ENCODE peak calls at places on chromosome 19, in four cellular contexts. B, O, V and A are unnamed samples.

GRCh38 chr19:33212024-33212772 is 13.5 kb downstream of the SLC7A10 start:
- DNase-seq in B (no peak), O (no peak), V (no peak), A (no peak)

GRCh38 chr19:7705387-7706187 is 3.7 kb upstream of the FCER2 start:
- DNase-seq in B (no peak), O (no peak), V (no peak), A (no peak)

GRCh38 chr19:21109116-21109515 is 27.1 kb downstream of the ZNF714 start:
- DNase-seq in B (no peak), O (no peak), V (peak), A (no peak)

GRCh38 chr19:33622505-33622808 is 704 bp downstream of the CHST8 start:
- DNase-seq in B (peak), O (peak), V (no peak), A (peak)

GRCh38 chr19:50315773-50316448 is 13.3 kb downstream of the KCNC3 start:
- DNase-seq in B (no peak), O (peak), V (no peak), A (no peak)

GRCh38 chr19:677601-678380 is 1.6 kb downstream of the FSTL3 start:
- DNase-seq in B (no peak), O (no peak), V (no peak), A (no peak)

GRCh38 chr19:7395360-7395781 is 46.6 kb downstream of the ARHGEF18 start:
- DNase-seq in B (no peak), O (no peak), V (no peak), A (peak)

GRCh38 chr19:48629599-48630288 is 7.4 kb downstream of the DBP start:
- DNase-seq in B (peak), O (peak), V (no peak), A (no peak)

GRCh38 chr19:46859637-46860124 is 1.1 kb upstream of the ARHGAP35 start:
- DNase-seq in B (no peak), O (no peak), V (peak), A (no peak)

GRCh38 chr19:4636151-4636717 is 3.1 kb upstream of the TNFAIP8L1 start:
- DNase-seq in B (peak), O (peak), V (peak), A (peak)

GRCh38 chr19:14432817-14433453 is at the start of gene PKN1:
- DNase-seq in B (peak), O (peak), V (no peak), A (peak)

GRCh38 chr19:1445932-1446712 is 3.8 kb upstream of the APC2 start:
- DNase-seq in B (peak), O (peak), V (no peak), A (no peak)

GRCh38 chr19:17777840-17778620 is 16.9 kb upstream of the B3GNT3 start:
- DNase-seq in B (peak), O (peak), V (peak), A (no peak)

GRCh38 chr19:30535011-30535410 is 162.8 kb downstream of the ZNF536 start:
- DNase-seq in B (no peak), O (no peak), V (no peak), A (no peak)

GRCh38 chr19:36245210-36246005 is 30.5 kb downstream of the ZNF146 start:
- DNase-seq in B (peak), O (peak), V (no peak), A (no peak)

GRCh38 chr19:47013041-47013517 is 6.6 kb upstream of the NPAS1 start:
- DNase-seq in B (no peak), O (peak), V (peak), A (peak)

GRCh38 chr19:54209748-54210494 is 9.3 kb downstream of the RPS9 start:
- DNase-seq in B (no peak), O (no peak), V (peak), A (no peak)

GRCh38 chr19:7618366-7618765 is 11.0 kb downstream of the XAB2 start:
- DNase-seq in B (no peak), O (no peak), V (no peak), A (no peak)

GRCh38 chr19:7340959-7341837 is 7.5 kb upstream of the ARHGEF18 start:
- DNase-seq in B (peak), O (peak), V (peak), A (peak)

GRCh38 chr19:19749332-19750130 is 16.6 kb upstream of the ZNF14 start:
- DNase-seq in B (no peak), O (no peak), V (no peak), A (no peak)

GRCh38 chr19:47377208-47377701 is 28.1 kb downstream of the DHX34 start:
- DNase-seq in B (no peak), O (no peak), V (no peak), A (no peak)

GRCh38 chr19:40623403-40624239 is 22.5 kb downstream of the LTBP4 start:
- DNase-seq in B (no peak), O (peak), V (peak), A (no peak)
- H3K4me3 ChIP-seq in B (no peak), O (peak), V (no peak), A (no peak)

DNA sequence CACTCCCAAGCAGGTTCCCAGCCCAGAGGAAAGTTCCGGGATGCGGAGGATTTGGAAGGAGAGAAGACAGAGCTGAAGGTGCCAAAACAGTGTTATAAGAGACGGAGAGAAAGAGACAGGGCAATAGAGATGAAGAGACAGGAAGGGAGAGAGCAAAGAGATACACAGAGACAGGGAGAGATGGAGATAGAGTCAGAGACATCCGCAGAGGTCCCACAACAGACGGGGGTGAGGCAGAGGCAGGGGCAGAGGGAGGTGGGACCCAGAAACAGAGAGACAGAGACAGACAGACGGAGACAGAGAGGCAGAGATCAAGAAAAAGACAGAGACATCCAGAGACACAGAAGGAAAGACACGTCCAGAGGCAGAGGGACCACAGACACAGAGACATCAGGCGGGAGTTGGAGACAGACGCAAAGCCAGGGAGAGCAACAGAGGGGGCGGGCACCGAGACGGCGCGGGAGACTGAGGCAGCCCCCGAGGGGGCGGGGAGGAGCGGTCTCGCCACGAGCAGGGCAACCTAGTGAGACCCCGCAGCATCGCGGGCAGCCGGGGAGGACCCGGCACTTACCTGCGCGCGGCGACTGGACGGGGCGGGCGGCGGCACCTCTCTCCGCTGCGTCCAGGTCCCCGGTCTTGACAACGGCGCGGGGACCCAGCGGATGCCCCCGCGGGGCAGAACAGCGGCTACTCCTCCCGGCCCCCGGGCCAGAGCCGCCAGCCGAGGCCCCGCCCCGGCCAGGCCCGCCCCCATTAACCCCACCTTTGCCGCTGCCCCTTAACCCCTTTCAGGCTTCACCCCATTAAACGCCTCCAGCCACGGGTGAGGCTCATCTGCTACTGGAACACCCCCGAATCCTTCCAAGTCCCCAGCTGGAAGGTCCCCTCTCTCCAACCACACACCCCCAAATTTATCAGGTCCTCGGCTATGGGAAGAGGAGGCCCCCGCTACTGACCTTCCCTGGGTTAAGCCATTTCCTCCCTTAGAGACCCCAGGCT is at the start of gene GPR4:
- DNase-seq in B (no peak), O (peak), V (no peak), A (no peak)
- H2AFZ ChIP-seq in B (peak), O (peak), V (peak), A (no peak)

GRCh38 chr19:38868551-38868950 is 9.5 kb downstream of the RINL start:
- DNase-seq in B (no peak), O (no peak), V (no peak), A (no peak)
- H3K4me3 ChIP-seq in B (no peak), O (peak), V (no peak), A (no peak)

GRCh38 chr19:11482384-11483050 is 1.7 kb upstream of the ELAVL3 start:
- DNase-seq in B (peak), O (peak), V (peak), A (peak)

GRCh38 chr19:11481777-11482383 is 1.0 kb upstream of the ELAVL3 start:
- DNase-seq in B (peak), O (peak), V (peak), A (peak)

GRCh38 chr19:11483176-11484111 is 2.6 kb upstream of the ELAVL3 start:
- DNase-seq in B (no peak), O (peak), V (no peak), A (no peak)

GRCh38 chr19:11486661-11487503 is 6.0 kb upstream of the ELAVL3 start:
- DNase-seq in B (no peak), O (no peak), V (no peak), A (no peak)

DNA sequence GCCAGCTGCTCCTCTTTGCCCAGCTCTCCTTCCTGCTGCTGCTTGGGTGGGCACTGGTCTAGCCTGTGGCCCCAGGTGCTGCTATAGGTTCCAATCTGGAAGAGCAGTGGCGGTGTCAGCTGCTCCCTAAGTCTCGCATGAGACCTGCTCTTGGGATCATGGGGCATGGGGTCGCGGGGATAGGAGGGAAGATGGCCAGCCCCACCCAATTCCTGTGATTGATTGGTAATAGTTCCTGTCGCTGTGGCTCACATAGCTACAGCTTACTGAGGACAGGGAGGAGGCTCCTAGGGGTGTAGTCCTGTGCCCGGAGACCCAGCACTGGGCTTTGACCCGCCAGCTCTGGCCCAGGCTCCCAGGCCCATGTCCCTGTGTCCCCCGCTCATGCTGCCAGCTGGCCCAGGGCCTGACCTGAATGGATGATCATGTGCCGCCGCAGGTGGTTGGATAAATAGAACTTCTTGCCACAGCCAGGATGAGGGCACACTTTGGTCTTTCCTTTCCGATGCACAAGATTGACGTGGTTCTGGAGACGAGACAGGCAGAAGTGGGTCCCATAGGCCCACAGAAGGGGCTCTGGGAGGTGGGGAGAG is 4.5 kb upstream of the ELAVL3 start:
- DNase-seq in B (no peak), O (peak), V (no peak), A (no peak)
- H2AFZ ChIP-seq in B (no peak), O (no peak), V (no peak), A (no peak)

GRCh38 chr19:55322495-55322894 is 2.6 kb downstream of the TMEM150B start:
- DNase-seq in B (no peak), O (no peak), V (no peak), A (no peak)
- H3K4me3 ChIP-seq in B (no peak), O (no peak), V (no peak), A (no peak)

GRCh38 chr19:29188704-29189375 is 24.1 kb downstream of the UQCRFS1 start:
- DNase-seq in B (no peak), O (no peak), V (peak), A (no peak)

GRCh38 chr19:29191005-29191404 is 21.9 kb downstream of the UQCRFS1 start:
- DNase-seq in B (no peak), O (no peak), V (no peak), A (no peak)

GRCh38 chr19:29193116-29193515 is 19.8 kb downstream of the UQCRFS1 start:
- DNase-seq in B (no peak), O (no peak), V (no peak), A (no peak)

DNA sequence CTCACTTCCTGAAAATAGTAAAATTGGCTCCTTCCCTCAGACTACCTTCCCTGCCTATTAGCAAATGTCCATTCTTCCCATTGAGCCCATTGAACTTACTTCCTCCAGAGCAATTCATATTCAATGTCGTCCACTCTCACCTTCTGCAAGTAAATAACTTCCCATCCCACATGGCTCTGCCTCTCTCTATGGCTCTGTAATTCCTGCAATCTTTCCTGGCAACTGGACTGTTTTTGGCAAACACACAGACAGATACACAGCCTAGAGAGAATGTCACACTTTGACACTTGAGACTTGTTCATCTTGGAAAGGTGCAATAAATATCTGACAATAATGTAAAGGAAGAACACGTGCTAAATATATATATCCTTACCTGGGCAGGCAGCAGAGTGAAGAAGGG is 18.3 kb downstream of the UQCRFS1 start:
- DNase-seq in B (no peak), O (no peak), V (no peak), A (no peak)
- H2AFZ ChIP-seq in B (no peak), O (peak), V (no peak), A (no peak)

GRCh38 chr19:44163789-44164188 is 1.1 kb upstream of the ZNF226 start:
- DNase-seq in B (no peak), O (no peak), V (no peak), A (no peak)
- H3K4me3 ChIP-seq in B (no peak), O (no peak), V (no peak), A (no peak)

DNA sequence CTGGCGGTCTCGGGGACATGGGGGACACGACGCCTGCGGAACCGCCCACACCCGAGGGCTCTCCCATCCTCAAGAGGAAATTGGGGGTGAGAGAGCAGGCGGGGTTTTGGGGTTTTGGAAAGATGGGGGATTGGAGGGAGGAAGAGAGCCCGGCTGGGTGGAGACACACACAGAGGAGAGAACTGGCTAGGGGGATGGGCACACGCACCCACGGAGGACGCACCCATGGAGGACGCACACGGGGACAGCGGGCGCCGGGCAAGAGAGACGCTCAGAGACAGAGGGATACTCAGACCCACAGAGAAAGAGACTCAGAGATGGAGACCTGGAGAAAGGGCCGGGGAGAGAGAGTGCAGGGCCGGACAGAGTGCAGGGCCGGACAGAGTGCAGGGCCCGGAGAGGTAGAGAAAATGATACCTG is 52.1 kb downstream of the MAP4K1 start:
- DNase-seq in B (no peak), O (no peak), V (no peak), A (no peak)
- H2AFZ ChIP-seq in B (no peak), O (peak), V (peak), A (no peak)